ENCODE peak calls at places on chromosomes 11 and 22, in four cellular contexts. F is HepG2, Q is GM12878, H is K562. R is an unnamed sample.

GRCh38 chr22:46245515-46245914 is 4.6 kb downstream of the CDPF1 start:
- DNase-seq in Q (no peak), H (no peak), F (no peak), R (no peak)

GRCh38 chr11:34305095-34305692 is 52.6 kb downstream of the ABTB2 start:
- DNase-seq in F (no peak), Q (no peak), H (no peak), R (no peak)

GRCh38 chr22:30252411-30253204 is 6.0 kb upstream of the LIF start:
- DNase-seq in H (no peak), F (no peak), Q (no peak), R (peak; percentile 47)

GRCh38 chr11:7642747-7643146 is 30.6 kb downstream of the CYB5R2 start:
- DNase-seq in F (no peak), H (no peak), Q (no peak), R (no peak)

GRCh38 chr11:126544311-126545056 is 189.0 kb downstream of the ST3GAL4 start:
- DNase-seq in Q (no peak), F (no peak), H (no peak), R (peak; percentile 71)

GRCh38 chr11:120841074-120841473 is 182.8 kb upstream of the TBCEL start:
- DNase-seq in H (no peak), Q (no peak), F (no peak), R (no peak)

GRCh38 chr11:121226415-121227263 is 65.9 kb upstream of the SC5D start:
- DNase-seq in H (no peak), F (no peak), Q (no peak), R (no peak)

GRCh38 chr22:29956680-29957079 is 73.7 kb downstream of the MTMR3 start:
- DNase-seq in H (no peak), Q (no peak), F (no peak), R (no peak)

GRCh38 chr22:38230108-38230825 is 28.5 kb downstream of the MAFF start:
- DNase-seq in F (peak; percentile 20), H (peak; percentile 24), Q (no peak), R (peak; percentile 73)

GRCh38 chr11:29310016-29310415 is 706.8 kb downstream of the KCNA4 start:
- DNase-seq in F (no peak), H (no peak), Q (no peak), R (no peak)

GRCh38 chr22:30694638-30695350 is at the start of gene OSBP2:
- DNase-seq in H (peak; percentile 80), Q (no peak), F (no peak), R (peak; percentile 55)

GRCh38 chr11:94127632-94128031 is 1.0 kb upstream of the PANX1 start:
- DNase-seq in F (no peak), H (no peak), Q (no peak), R (no peak)

GRCh38 chr11:45366196-45366595 is 80.1 kb upstream of the SYT13 start:
- DNase-seq in F (no peak), Q (no peak), H (no peak), R (no peak)

GRCh38 chr22:36493690-36494110 is 12.3 kb upstream of the TXN2 start:
- DNase-seq in F (no peak), Q (peak; percentile 63), H (no peak), R (no peak)

GRCh38 chr22:36644333-36644757 is 59.2 kb downstream of the CACNG2 start:
- DNase-seq in Q (no peak), F (peak; percentile 51), H (peak; percentile 54), R (peak; percentile 93)

GRCh38 chr22:20464096-20464614 is 26.5 kb upstream of the SCARF2 start:
- DNase-seq in H (no peak), F (no peak), Q (no peak), R (no peak)

GRCh38 chr11:63761870-63762661 is 6.5 kb downstream of the ZFTA start:
- DNase-seq in F (no peak), Q (no peak), H (no peak), R (peak; percentile 96)

GRCh38 chr22:27972732-27973698 is 54.0 kb upstream of the PITPNB start:
- DNase-seq in F (no peak), Q (no peak), H (no peak), R (no peak)

GRCh38 chr11:46291441-46292143 is 14.1 kb downstream of the CREB3L1 start:
- DNase-seq in F (no peak), Q (no peak), H (no peak), R (peak; percentile 46)

GRCh38 chr11:102293873-102294601 is 23.2 kb upstream of the BIRC3 start:
- DNase-seq in Q (no peak), F (peak; percentile 54), H (no peak), R (peak; percentile 65)

GRCh38 chr11:36249271-36249670 is 40.0 kb downstream of the COMMD9 start:
- DNase-seq in H (no peak), F (no peak), Q (no peak), R (no peak)

GRCh38 chr11:46601129-46601528 is 7.3 kb upstream of the AMBRA1 start:
- DNase-seq in F (no peak), Q (no peak), H (no peak), R (no peak)

GRCh38 chr22:47284822-47285221 is 522.4 kb downstream of the TBC1D22A start:
- DNase-seq in F (no peak), H (no peak), Q (no peak), R (no peak)

GRCh38 chr11:11916981-11917399 is 75.2 kb downstream of the USP47 start:
- DNase-seq in F (peak; percentile 2), H (no peak), Q (no peak), R (peak; percentile 19)

GRCh38 chr11:18563090-18563730 is 25.3 kb downstream of the UEVLD start:
- DNase-seq in Q (no peak), F (no peak), H (no peak), R (no peak)

GRCh38 chr11:123196060-123196714 is 1.1 kb upstream of the CLMP start:
- DNase-seq in F (no peak), H (no peak), Q (no peak), R (peak; percentile 84)

GRCh38 chr11:32435152-32435480 is 223 bp downstream of the WT1 start:
- DNase-seq in H (no peak), Q (no peak), F (no peak), R (peak; percentile 45)

GRCh38 chr11:69899957-69900821 is 81.0 kb upstream of the FGF3 start:
- DNase-seq in H (peak; percentile 36), Q (no peak), F (no peak), R (no peak)

GRCh38 chr22:31923166-31923565 is 21.2 kb upstream of the YWHAH start:
- DNase-seq in H (no peak), F (no peak), Q (no peak), R (no peak)

GRCh38 chr22:43829448-43829821 is 17.3 kb upstream of the EFCAB6 start:
- DNase-seq in H (no peak), Q (no peak), F (no peak), R (no peak)

GRCh38 chr11:120500414-120500936 is 11.1 kb upstream of the GRIK4 start:
- DNase-seq in Q (no peak), H (no peak), F (no peak), R (peak; percentile 70)

GRCh38 chr11:115676768-115677167 is 172.6 kb upstream of the CADM1 start:
- DNase-seq in Q (no peak), F (no peak), H (no peak), R (no peak)

GRCh38 chr11:12216542-12217422 is 106.4 kb downstream of the MICAL2 start:
- DNase-seq in F (no peak), Q (no peak), H (no peak), R (no peak)

GRCh38 chr22:36433318-36434231 is 45.8 kb upstream of the MYH9 start:
- DNase-seq in H (no peak), Q (no peak), F (peak; percentile 66), R (peak; percentile 55)

GRCh38 chr22:43346521-43346929 is 3.4 kb upstream of the SCUBE1 start:
- DNase-seq in H (peak; percentile 57), Q (no peak), F (peak; percentile 30), R (peak; percentile 85)

GRCh38 chr11:43327987-43328386 is 16.2 kb downstream of the API5 start:
- DNase-seq in Q (no peak), F (peak; percentile 27), H (peak; percentile 44), R (no peak)

GRCh38 chr11:123060265-123061000 is 1.5 kb downstream of the HSPA8 start:
- DNase-seq in Q (no peak), F (no peak), H (no peak), R (no peak)

GRCh38 chr11:65698205-65698604 is 13.8 kb upstream of the KAT5 start:
- DNase-seq in F (no peak), H (no peak), Q (no peak), R (no peak)

GRCh38 chr11:65696802-65697552 is 15.1 kb upstream of the KAT5 start:
- DNase-seq in H (peak; percentile 1), F (no peak), Q (no peak), R (no peak)

GRCh38 chr11:65692367-65692766 is 19.7 kb upstream of the KAT5 start:
- DNase-seq in H (peak; percentile 39), Q (no peak), F (no peak), R (peak; percentile 6)

GRCh38 chr11:65699306-65699705 is 12.7 kb upstream of the KAT5 start:
- DNase-seq in H (no peak), Q (no peak), F (no peak), R (no peak)

GRCh38 chr11:65695459-65696241 is 16.4 kb upstream of the KAT5 start:
- DNase-seq in F (peak; percentile 77), H (peak; percentile 2), Q (no peak), R (no peak)
- H3K4me2 ChIP-seq in F (peak overlapping the region; percentile 45), H (no peak overlapping the region), Q (no peak overlapping the region), R (no peak overlapping the region)

GRCh38 chr11:2316169-2316962 is 14.6 kb downstream of the TSPAN32 start:
- DNase-seq in H (no peak), Q (no peak), F (no peak), R (no peak)

GRCh38 chr11:2314525-2315394 is 12.9 kb downstream of the TSPAN32 start:
- DNase-seq in F (no peak), Q (no peak), H (peak; percentile 53), R (no peak)

GRCh38 chr11:2316963-2317244 is 15.1 kb downstream of the TSPAN32 start:
- DNase-seq in H (no peak), F (no peak), Q (no peak), R (no peak)

GRCh38 chr11:2314136-2314524 is 12.3 kb downstream of the TSPAN32 start:
- DNase-seq in F (no peak), Q (no peak), H (no peak), R (no peak)

GRCh38 chr11:2315395-2316168 is 13.8 kb downstream of the TSPAN32 start:
- DNase-seq in Q (no peak), F (no peak), H (no peak), R (no peak)
- TF ChIP-seq CREB1 in Q (no peak), F (no peak), H (no peak), R (no peak)

GRCh38 chr11:75013051-75013450 is 24.3 kb downstream of the NEU3 start:
- DNase-seq in Q (no peak), F (peak; percentile 85), H (peak; percentile 71), R (no peak)

GRCh38 chr11:75011872-75012271 is 23.1 kb downstream of the NEU3 start:
- DNase-seq in F (no peak), H (no peak), Q (no peak), R (no peak)

GRCh38 chr11:75011357-75011756 is 22.6 kb downstream of the NEU3 start:
- DNase-seq in F (no peak), Q (no peak), H (no peak), R (no peak)

DNA sequence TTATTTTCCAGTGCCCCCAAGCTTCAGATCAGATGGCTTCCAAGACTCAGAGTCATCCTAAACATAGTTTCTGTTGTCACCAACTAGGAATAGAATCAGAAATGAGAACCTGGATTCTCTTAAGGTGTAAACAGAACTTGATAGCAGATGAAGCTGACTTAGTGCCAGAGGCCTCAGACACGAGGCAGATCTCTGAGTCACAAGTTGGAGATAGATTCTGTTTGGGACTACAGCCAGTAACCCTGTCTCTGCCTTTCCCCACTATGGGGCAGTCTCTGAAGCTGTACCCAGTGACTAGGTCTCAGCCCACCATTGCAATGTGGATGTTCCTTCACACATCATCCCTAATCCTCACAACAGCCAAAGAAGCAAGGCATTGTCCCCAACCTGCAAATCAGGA is 25.4 kb downstream of the NEU3 start:
- DNase-seq in Q (no peak), F (no peak), H (no peak), R (no peak)
- H3K4me2 ChIP-seq in Q (no peak overlapping the region), F (no peak overlapping the region), H (no peak overlapping the region), R (no peak overlapping the region)

GRCh38 chr11:91156041-91156440 is 933.2 kb upstream of the CHORDC1 start:
- DNase-seq in H (no peak), Q (no peak), F (no peak), R (no peak)
- TF ChIP-seq CREB1 in H (no peak), Q (no peak), F (no peak), R (no peak)

R was measured in GM23338.